ENCODE peak calls at places on chromosome 3, in six cellular contexts. V, T, W, U, A and J are unnamed samples.
A peak's percentile ranks its signal among the peaks of the same experiment; 100 is the strongest.

GRCh38 chr3:86739244-86739643 is 251.7 kb downstream of the VGLL3 start:
- DNase-seq in A (no peak), W (no peak), T (no peak), V (no peak), U (no peak), J (no peak)

GRCh38 chr3:104952587-104952986 is 414.1 kb upstream of the ALCAM start:
- DNase-seq in T (peak; percentile 74), A (no peak), U (peak; percentile 7), V (no peak), W (no peak), J (peak; percentile 28)

GRCh38 chr3:112984485-112984884 is 6.3 kb upstream of the GTPBP8 start:
- DNase-seq in W (peak; percentile 35), T (no peak), A (peak; percentile 1), U (no peak), V (no peak), J (no peak)

GRCh38 chr3:197942956-197943556 is 6.9 kb upstream of the RPL35A start:
- DNase-seq in A (no peak), U (no peak), T (peak; percentile 55), V (no peak), W (no peak), J (peak; percentile 36)

GRCh38 chr3:40996382-40996781 is 202.9 kb upstream of the CTNNB1 start:
- DNase-seq in A (no peak), U (no peak), V (no peak), W (no peak), T (no peak), J (no peak)

GRCh38 chr3:66483006-66483928 is 17.6 kb downstream of the LRIG1 start:
- DNase-seq in W (no peak), A (no peak), V (peak; percentile 59), T (no peak), U (no peak), J (no peak)

GRCh38 chr3:149448331-149448831 is 26.1 kb upstream of the TM4SF4 start:
- DNase-seq in W (no peak), A (no peak), T (peak; percentile 87), U (no peak), V (no peak), J (no peak)

GRCh38 chr3:129942296-129942695 is 32.2 kb upstream of the TRH start:
- DNase-seq in V (no peak), T (peak; percentile 30), W (no peak), A (peak; percentile 11), U (peak; percentile 60), J (peak; percentile 90)

GRCh38 chr3:49300595-49300994 is 23.6 kb upstream of the C3orf62 start:
- DNase-seq in V (no peak), W (no peak), U (no peak), T (no peak), A (no peak), J (no peak)

GRCh38 chr3:62525276-62525675 is 151.9 kb upstream of the FEZF2 start:
- DNase-seq in U (no peak), V (no peak), A (no peak), W (no peak), T (peak; percentile 34), J (no peak)

GRCh38 chr3:59502806-59503205 is 453.0 kb upstream of the CFAP20DC start:
- DNase-seq in A (no peak), U (no peak), T (peak; percentile 90), W (no peak), V (no peak), J (no peak)

GRCh38 chr3:179933872-179934271 is 102.9 kb downstream of the PEX5L start:
- DNase-seq in U (no peak), W (no peak), V (no peak), A (no peak), T (no peak), J (no peak)

GRCh38 chr3:110495201-110495927 is 576.3 kb upstream of the NECTIN3 start:
- DNase-seq in T (no peak), A (no peak), W (no peak), V (no peak), U (no peak), J (peak; percentile 37)

GRCh38 chr3:159941043-159941994 is 47.3 kb upstream of the IL12A start:
- DNase-seq in T (peak; percentile 33), U (no peak), V (no peak), W (no peak), A (no peak), J (no peak)

GRCh38 chr3:113746955-113747718 is at the start of gene ATP6V1A:
- DNase-seq in V (peak; percentile 9), T (no peak), A (no peak), U (peak; percentile 76), W (peak; percentile 76), J (peak; percentile 71)

GRCh38 chr3:13718437-13718836 is 161.4 kb downstream of the WNT7A start:
- DNase-seq in T (no peak), W (no peak), U (no peak), V (no peak), A (no peak), J (no peak)

GRCh38 chr3:65712156-65712555 is 326.6 kb downstream of the MAGI1 start:
- DNase-seq in U (no peak), A (no peak), V (no peak), T (peak; percentile 29), W (no peak), J (no peak)

GRCh38 chr3:107704477-107704876 is 181.7 kb downstream of the BBX start:
- DNase-seq in A (no peak), W (no peak), T (peak; percentile 56), U (no peak), V (no peak), J (no peak)

GRCh38 chr3:140537075-140537474 is 140.8 kb upstream of the TRIM42 start:
- DNase-seq in A (peak; percentile 26), T (no peak), V (no peak), W (no peak), U (no peak), J (no peak)

GRCh38 chr3:69747511-69748248 is 8.4 kb downstream of the MITF start:
- DNase-seq in T (peak; percentile 60), W (no peak), V (no peak), A (no peak), U (no peak), J (no peak)

GRCh38 chr3:149163066-149163465 is 33.6 kb downstream of the HPS3 start:
- DNase-seq in T (no peak), W (no peak), V (no peak), U (no peak), A (no peak), J (no peak)

GRCh38 chr3:124281453-124282316 is 289.8 kb upstream of the ROPN1 start:
- DNase-seq in T (peak; percentile 58), V (no peak), U (peak; percentile 43), W (no peak), A (peak; percentile 14), J (peak; percentile 39)

GRCh38 chr3:36543276-36543997 is 163.1 kb downstream of the STAC start:
- DNase-seq in W (no peak), A (no peak), V (no peak), T (no peak), U (no peak), J (no peak)

GRCh38 chr3:78116874-78117273 is 1077.0 kb downstream of the ROBO2 start:
- DNase-seq in T (no peak), U (no peak), W (no peak), A (no peak), V (no peak), J (no peak)

GRCh38 chr3:169498336-169498735 is 165.2 kb downstream of the MECOM start:
- DNase-seq in V (no peak), T (no peak), W (no peak), A (no peak), U (no peak), J (peak; percentile 22)

GRCh38 chr3:153138267-153139210 is 23.5 kb upstream of the RAP2B start:
- DNase-seq in T (peak; percentile 93), A (no peak), V (peak; percentile 13), U (peak; percentile 74), W (no peak), J (peak; percentile 92)

GRCh38 chr3:179181993-179182551 is 33.9 kb downstream of the PIK3CA start:
- DNase-seq in A (no peak), U (no peak), T (peak; percentile 64), W (no peak), V (no peak), J (no peak)

GRCh38 chr3:141345951-141346817 is 22.1 kb upstream of the ZBTB38 start:
- DNase-seq in U (no peak), W (no peak), T (no peak), A (no peak), V (no peak), J (peak; percentile 59)

GRCh38 chr3:16402451-16402850 is 111.0 kb downstream of the RFTN1 start:
- DNase-seq in U (no peak), A (no peak), V (no peak), T (peak; percentile 61), W (no peak), J (no peak)

GRCh38 chr3:3992312-3992874 is 193.2 kb downstream of the LRRN1 start:
- DNase-seq in W (no peak), A (no peak), U (no peak), T (no peak), V (no peak), J (no peak)

GRCh38 chr3:169660709-169661566 is 2.6 kb downstream of the MECOM start:
- DNase-seq in W (no peak), T (no peak), U (no peak), V (no peak), A (no peak), J (peak; percentile 40)

GRCh38 chr3:116140100-116140689 is 305.1 kb downstream of the LSAMP start:
- DNase-seq in T (peak; percentile 52), U (no peak), A (peak; percentile 8), V (no peak), W (no peak), J (no peak)

GRCh38 chr3:153038779-153039178 is 123.2 kb upstream of the RAP2B start:
- DNase-seq in W (no peak), A (no peak), U (no peak), T (no peak), V (no peak), J (peak; percentile 77)

GRCh38 chr3:34758630-34759261 is 880.6 kb upstream of the ARPP21 start:
- DNase-seq in V (no peak), W (no peak), U (no peak), A (no peak), T (no peak), J (no peak)